ENCODE peak calls at places on chromosomes 6 and 20, in ten cellular contexts. B, S, H, N, A, O, R, I, M and F are unnamed samples.

GRCh38 chr20:63095718-63096654 is 89.2 kb upstream of the BHLHE23 start:
- DNase-seq in B (no peak), S (peak; percentile 0), H (no peak), N (peak; percentile 34), A (peak; percentile 22), O (no peak), R (no peak), I (peak; percentile 76), M (no peak), F (no peak)

GRCh38 chr6:20997143-20997792 is 463.0 kb downstream of the CDKAL1 start:
- DNase-seq in B (no peak), S (no peak), H (no peak), N (no peak), A (no peak), O (no peak), R (peak; percentile 18), I (no peak), M (no peak), F (no peak)

GRCh38 chr20:6530916-6531315 is 236.6 kb upstream of the BMP2 start:
- DNase-seq in B (no peak), S (no peak), H (no peak), N (no peak), A (no peak), O (no peak), R (no peak), I (no peak), M (no peak), F (no peak)

GRCh38 chr6:692858-693736 is at the start of gene EXOC2:
- DNase-seq in B (peak; percentile 25), S (peak; percentile 90), H (peak; percentile 93), N (peak; percentile 92), A (peak; percentile 84), O (peak; percentile 66), R (peak; percentile 81), I (peak; percentile 73), M (peak; percentile 82), F (peak; percentile 82)

GRCh38 chr6:114735118-114735730 is 392.4 kb upstream of the HS3ST5 start:
- DNase-seq in B (no peak), S (no peak), H (no peak), N (no peak), A (no peak), O (no peak), R (peak; percentile 53), I (no peak), M (no peak), F (no peak)

GRCh38 chr6:10882654-10883053 is 813 bp upstream of the GCM2 start:
- DNase-seq in B (no peak), S (peak; percentile 24), H (no peak), N (no peak), A (no peak), O (no peak), R (no peak), I (no peak), M (no peak), F (no peak)

GRCh38 chr6:25788305-25788922 is 33.9 kb downstream of the SLC17A4 start:
- DNase-seq in B (peak; percentile 14), S (peak; percentile 28), H (peak; percentile 54), N (peak; percentile 74), A (no peak), O (no peak), R (peak; percentile 12), I (peak; percentile 33), M (no peak), F (no peak)

GRCh38 chr20:23228912-23229311 is 121.7 kb upstream of the NXT1 start:
- DNase-seq in B (peak; percentile 69), S (no peak), H (no peak), N (no peak), A (no peak), O (no peak), R (peak; percentile 82), I (no peak), M (no peak), F (no peak)

GRCh38 chr20:43988451-43988850 is 73.8 kb downstream of the TOX2 start:
- DNase-seq in B (no peak), S (no peak), H (no peak), N (no peak), A (no peak), O (no peak), R (no peak), I (no peak), M (no peak), F (no peak)

GRCh38 chr20:40644863-40645262 is 44.2 kb downstream of the MAFB start:
- DNase-seq in B (no peak), S (no peak), H (no peak), N (no peak), A (no peak), O (no peak), R (no peak), I (no peak), M (no peak), F (no peak)

GRCh38 chr6:104161960-104162669 is 697.6 kb downstream of the HACE1 start:
- DNase-seq in B (no peak), S (no peak), H (no peak), N (no peak), A (no peak), O (no peak), R (peak; percentile 68), I (no peak), M (no peak), F (no peak)

GRCh38 chr6:53761036-53761435 is 33.8 kb upstream of the LRRC1 start:
- DNase-seq in B (no peak), S (no peak), H (no peak), N (no peak), A (no peak), O (no peak), R (no peak), I (no peak), M (no peak), F (no peak)

GRCh38 chr6:74087898-74088297 is 391.9 kb downstream of the CD109 start:
- DNase-seq in B (no peak), S (no peak), H (no peak), N (no peak), A (no peak), O (no peak), R (peak; percentile 31), I (no peak), M (no peak), F (no peak)

GRCh38 chr6:42819803-42820508 is 38.1 kb downstream of the BICRAL start:
- DNase-seq in B (no peak), S (no peak), H (no peak), N (no peak), A (no peak), O (no peak), R (no peak), I (no peak), M (no peak), F (no peak)

GRCh38 chr6:16043171-16044142 is 85.4 kb upstream of the MYLIP start:
- DNase-seq in B (no peak), S (no peak), H (no peak), N (no peak), A (no peak), O (no peak), R (no peak), I (no peak), M (no peak), F (no peak)

GRCh38 chr20:46638367-46639274 is 12.6 kb downstream of the SLC13A3 start:
- DNase-seq in B (no peak), S (no peak), H (no peak), N (no peak), A (no peak), O (no peak), R (no peak), I (no peak), M (no peak), F (no peak)

GRCh38 chr6:46757206-46757564 is 10.5 kb downstream of the ANKRD66 start:
- DNase-seq in B (no peak), S (no peak), H (no peak), N (no peak), A (no peak), O (no peak), R (no peak), I (no peak), M (no peak), F (no peak)

GRCh38 chr6:118588626-118589025 is 40.5 kb downstream of the PLN start:
- DNase-seq in B (no peak), S (no peak), H (no peak), N (no peak), A (no peak), O (no peak), R (no peak), I (no peak), M (no peak), F (no peak)

GRCh38 chr6:40928302-40928701 is 110.7 kb downstream of the UNC5CL start:
- DNase-seq in B (no peak), S (no peak), H (no peak), N (no peak), A (no peak), O (no peak), R (no peak), I (no peak), M (no peak), F (no peak)

DNA sequence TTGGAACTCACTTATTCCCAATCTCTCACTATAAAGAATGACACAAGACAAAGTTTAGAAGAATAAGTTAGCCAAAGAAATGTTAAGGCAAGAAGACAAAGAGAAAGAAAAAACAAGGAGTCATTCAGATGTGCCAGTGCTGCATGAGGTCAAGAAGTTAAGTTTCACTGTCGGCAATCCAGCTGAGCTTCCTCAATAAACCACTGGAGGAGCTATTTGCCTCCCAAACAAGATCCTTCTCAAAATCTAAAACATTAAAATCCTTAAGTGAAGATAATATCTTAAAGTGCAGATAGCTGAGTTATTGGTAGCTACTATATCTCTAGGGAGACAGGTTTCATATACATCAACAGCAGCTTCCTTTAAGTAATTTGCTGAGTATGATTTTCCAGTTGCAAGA is 512.3 kb downstream of the HDGFL1 start:
- DNase-seq in B (no peak), S (no peak), H (no peak), N (no peak), A (no peak), O (no peak), R (no peak), I (no peak), M (no peak), F (no peak)
- TF ChIP-seq CTCF in B (no peak), S (peak; percentile 21), H (no peak), N (no peak), A (no peak), O (no peak), R (peak; percentile 33), I (no peak), M (no peak), F (no peak)

GRCh38 chr20:21509597-21510331 is 4.1 kb downstream of the NKX2-2 start:
- DNase-seq in B (peak; percentile 17), S (no peak), H (no peak), N (no peak), A (no peak), O (no peak), R (peak; percentile 42), I (peak; percentile 41), M (no peak), F (no peak)
- TF ChIP-seq CTCF in B (peak; percentile 52), S (no peak), H (peak; percentile 22), N (no peak), A (no peak), O (no peak), R (peak; percentile 14), I (peak; percentile 30), M (no peak), F (no peak)

GRCh38 chr6:44377971-44378370 is 9.5 kb upstream of the CDC5L start:
- DNase-seq in B (no peak), S (no peak), H (no peak), N (no peak), A (no peak), O (no peak), R (no peak), I (no peak), M (no peak), F (no peak)
- TF ChIP-seq CTCF in B (no peak), S (no peak), H (no peak), N (no peak), A (no peak), O (no peak), R (no peak), I (no peak), M (no peak), F (no peak)

GRCh38 chr6:125732398-125732797 is 17.0 kb upstream of the HEY2 start:
- DNase-seq in B (no peak), S (no peak), H (no peak), N (no peak), A (no peak), O (no peak), R (no peak), I (no peak), M (no peak), F (no peak)
- TF ChIP-seq CTCF in B (no peak), S (no peak), H (no peak), N (no peak), A (no peak), O (no peak), R (no peak), I (no peak), M (no peak), F (no peak)